ENCODE peak calls at places on chromosome 20, in six cellular contexts. V is cardiac muscle cell, B is heart left ventricle, J is HepG2, Z is fibroblast of lung, S is transverse colon. X is an unnamed sample.

GRCh38 chr20:58668901-58669286 is 17.8 kb downstream of the STX16 start:
- DNase-seq in S (no peak), Z (no peak), J (no peak), V (no peak), B (no peak), X (no peak)

GRCh38 chr20:63081351-63081750 is 74.6 kb upstream of the BHLHE23 start:
- DNase-seq in V (no peak), B (peak), Z (no peak), S (no peak), J (no peak), X (no peak)

GRCh38 chr20:11585752-11586352 is 331.8 kb upstream of the BTBD3 start:
- DNase-seq in B (no peak), J (peak), S (no peak), V (peak), Z (peak), X (no peak)

GRCh38 chr20:22511943-22512910 is 72.1 kb downstream of the FOXA2 start:
- DNase-seq in V (peak), B (no peak), Z (no peak), J (peak), S (peak), X (no peak)

GRCh38 chr20:25076731-25077609 is 5.0 kb downstream of the VSX1 start:
- DNase-seq in B (no peak), Z (no peak), J (peak), V (no peak), S (peak), X (peak)

GRCh38 chr20:17662333-17663039 is 19.6 kb downstream of the RRBP1 start:
- DNase-seq in B (no peak), Z (peak), V (no peak), J (no peak), S (peak), X (no peak)

GRCh38 chr20:31981784-31982183 is 13.8 kb downstream of the XKR7 start:
- DNase-seq in V (no peak), J (no peak), Z (no peak), S (no peak), B (no peak), X (no peak)

GRCh38 chr20:3753098-3753497 is 14.5 kb downstream of the ADISSP start:
- DNase-seq in V (peak), B (no peak), S (peak), Z (peak), J (peak), X (no peak)

GRCh38 chr20:52269327-52269726 is 77.7 kb upstream of the ZFP64 start:
- DNase-seq in B (no peak), Z (peak), V (no peak), S (no peak), J (no peak), X (no peak)

GRCh38 chr20:31568041-31568731 is 36.9 kb upstream of the ID1 start:
- DNase-seq in B (no peak), J (no peak), V (no peak), Z (no peak), S (no peak), X (no peak)

GRCh38 chr20:61115627-61116026 is 136.4 kb upstream of the CDH4 start:
- DNase-seq in S (no peak), Z (no peak), B (no peak), J (no peak), V (peak), X (no peak)

GRCh38 chr20:42678895-42679294 is 510.8 kb downstream of the PTPRT start:
- DNase-seq in B (no peak), S (no peak), V (no peak), Z (no peak), J (peak), X (no peak)
- TF ChIP-seq CTCF in B (no peak), S (no peak), V (no peak), Z (no peak), J (peak), X (peak)

GRCh38 chr20:57618766-57619052 is 1.5 kb downstream of the ZBP1 start:
- DNase-seq in V (no peak), J (no peak), Z (no peak), B (no peak), S (no peak), X (no peak)
- H3K4me3 ChIP-seq in V (no peak), J (no peak), Z (no peak), B (no peak), S (no peak), X (no peak)

GRCh38 chr20:45835230-45836224 is 1.9 kb downstream of the SNX21 start:
- DNase-seq in J (no peak), B (no peak), V (no peak), Z (peak), S (peak), X (no peak)

GRCh38 chr20:45836841-45837240 is 3.2 kb downstream of the SNX21 start:
- DNase-seq in Z (peak), J (no peak), B (no peak), V (no peak), S (no peak), X (no peak)

GRCh38 chr20:45833883-45834796 is 541 bp downstream of the SNX21 start:
- DNase-seq in J (peak), Z (peak), S (peak), V (peak), B (peak), X (no peak)

GRCh38 chr20:45833030-45833882 is at the start of gene SNX21:
- DNase-seq in J (peak), B (peak), Z (peak), V (peak), S (peak), X (no peak)

GRCh38 chr20:45834797-45835161 is 1.2 kb downstream of the SNX21 start:
- DNase-seq in B (no peak), V (no peak), S (no peak), J (no peak), Z (no peak), X (no peak)
- H3K27ac ChIP-seq in B (peak), V (no peak), S (peak), J (no peak), Z (peak), X (peak)

GRCh38 chr20:15675813-15676484 is 897.3 kb downstream of the KIF16B start:
- DNase-seq in S (no peak), Z (no peak), V (no peak), J (no peak), B (no peak), X (no peak)

GRCh38 chr20:15675151-15675550 is 898.1 kb downstream of the KIF16B start:
- DNase-seq in S (no peak), B (no peak), V (no peak), Z (no peak), J (no peak), X (no peak)

GRCh38 chr20:15673206-15673605 is 900.0 kb downstream of the KIF16B start:
- DNase-seq in J (no peak), B (no peak), V (peak), S (no peak), Z (peak), X (no peak)

GRCh38 chr20:15674253-15675145 is 898.7 kb downstream of the KIF16B start:
- DNase-seq in S (no peak), J (no peak), B (no peak), Z (peak), V (no peak), X (no peak)

DNA sequence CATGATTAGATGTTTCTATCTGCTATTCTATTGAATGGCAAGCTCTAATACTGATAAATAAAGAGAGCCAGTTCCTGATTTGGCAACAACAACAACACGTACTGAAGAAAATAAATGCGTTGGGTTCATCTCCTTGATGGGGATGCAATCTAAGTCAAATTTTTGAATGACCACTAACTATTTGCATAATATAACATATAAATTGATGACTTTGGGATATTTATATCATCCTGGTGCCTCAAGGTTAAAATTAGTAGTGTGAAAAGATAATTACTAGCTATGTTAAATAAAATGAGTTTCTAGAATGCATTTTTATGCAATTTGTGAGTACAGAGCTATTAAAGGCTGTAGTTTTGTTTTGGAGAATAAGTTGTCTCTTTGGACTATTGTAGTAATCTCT is 896.4 kb downstream of the KIF16B start:
- DNase-seq in S (no peak), V (no peak), J (no peak), Z (no peak), B (no peak), X (no peak)
- TF ChIP-seq CTCF in S (no peak), V (no peak), J (no peak), Z (no peak), B (no peak), X (no peak)